ENCODE peak calls at places on chromosomes 1 and 21, in four cellular contexts. U is right lobe of liver, Y is SJSA1, S is stomach. W is an unnamed sample.

GRCh38 chr21:44971672-44971995 is 31.8 kb downstream of the SLX9 start:
- DNase-seq in U (no peak), Y (no peak), S (no peak), W (no peak)

GRCh38 chr1:112402682-112403643 is 6.9 kb downstream of the CTTNBP2NL start:
- DNase-seq in U (no peak), Y (no peak), S (no peak), W (no peak)

GRCh38 chr21:45021428-45022347 is 52.7 kb upstream of the ADARB1 start:
- DNase-seq in U (peak), Y (no peak), S (no peak), W (no peak)

GRCh38 chr1:101112051-101112770 is 86.6 kb upstream of the DPH5 start:
- DNase-seq in U (peak), Y (no peak), S (no peak), W (peak)

GRCh38 chr1:208466054-208466590 is 221.9 kb upstream of the PLXNA2 start:
- DNase-seq in U (no peak), Y (no peak), S (no peak), W (no peak)

GRCh38 chr1:36446780-36447179 is 3.5 kb downstream of the OSCP1 start:
- DNase-seq in U (no peak), Y (no peak), S (no peak), W (no peak)

GRCh38 chr1:27141266-27142003 is 13.5 kb downstream of the SLC9A1 start:
- DNase-seq in U (no peak), Y (no peak), S (peak), W (no peak)

GRCh38 chr1:204987689-204988088 is 55.3 kb upstream of the CNTN2 start:
- DNase-seq in U (no peak), Y (no peak), S (no peak), W (no peak)

GRCh38 chr1:15154480-15155036 is 1.0 kb downstream of the TMEM51 start:
- DNase-seq in U (no peak), Y (peak), S (peak), W (peak)

GRCh38 chr1:27548136-27548853 is 55.6 kb downstream of the AHDC1 start:
- DNase-seq in U (no peak), Y (no peak), S (no peak), W (no peak)

GRCh38 chr1:200162861-200163260 is 135.4 kb downstream of the NR5A2 start:
- DNase-seq in U (no peak), Y (no peak), S (no peak), W (no peak)

GRCh38 chr1:229003233-229004031 is 267.5 kb upstream of the RAB4A start:
- DNase-seq in U (no peak), Y (peak), S (no peak), W (peak)

GRCh38 chr1:201069636-201070035 is 42.6 kb downstream of the CACNA1S start:
- DNase-seq in U (no peak), Y (no peak), S (no peak), W (no peak)

GRCh38 chr1:160326393-160326792 is 16.7 kb downstream of the COPA start:
- DNase-seq in U (no peak), Y (no peak), S (no peak), W (no peak)

GRCh38 chr1:188065917-188066316 is 1237.2 kb downstream of the PLA2G4A start:
- DNase-seq in U (no peak), Y (no peak), S (no peak), W (no peak)

GRCh38 chr1:8018492-8019228 is 7.4 kb downstream of the ERRFI1 start:
- DNase-seq in U (no peak), Y (no peak), S (no peak), W (no peak)

GRCh38 chr1:56672579-56672978 is 27.5 kb downstream of the PRKAA2 start:
- DNase-seq in U (no peak), Y (no peak), S (no peak), W (no peak)

GRCh38 chr1:11925938-11926292 is 312 bp downstream of the KIAA2013 start:
- DNase-seq in U (no peak), Y (no peak), S (no peak), W (no peak)

GRCh38 chr1:11927866-11928592 is 1.8 kb upstream of the KIAA2013 start:
- DNase-seq in U (no peak), Y (no peak), S (no peak), W (no peak)

GRCh38 chr1:11931845-11932244 is 2.7 kb upstream of the PLOD1 start:
- DNase-seq in U (no peak), Y (no peak), S (no peak), W (no peak)

GRCh38 chr1:11930571-11931445 is 3.7 kb upstream of the PLOD1 start:
- DNase-seq in U (no peak), Y (no peak), S (no peak), W (no peak)

GRCh38 chr1:11929849-11930248 is 3.6 kb upstream of the KIAA2013 start:
- DNase-seq in U (peak), Y (no peak), S (peak), W (peak)
- H3K4me3 ChIP-seq in U (no peak), Y (no peak), S (no peak), W (no peak)

GRCh38 chr1:85344256-85344694 is 67.8 kb upstream of the BCL10 start:
- DNase-seq in U (peak), Y (peak), S (peak), W (no peak)
- H3K27ac ChIP-seq in U (no peak), Y (peak), S (no peak), W (no peak)

GRCh38 chr1:168974611-168975010 is 131.9 kb upstream of the ATP1B1 start:
- DNase-seq in U (no peak), Y (no peak), S (no peak), W (no peak)
- H3K4me3 ChIP-seq in U (no peak), Y (no peak), S (no peak), W (no peak)

GRCh38 chr1:109926662-109927300 is 16.1 kb downstream of the CSF1 start:
- DNase-seq in U (no peak), Y (no peak), S (peak), W (no peak)
- H3K27ac ChIP-seq in U (peak), Y (no peak), S (peak), W (peak)

GRCh38 chr21:31732538-31732864 is 583 bp upstream of the SCAF4 start:
- DNase-seq in U (no peak), Y (no peak), S (no peak), W (no peak)

GRCh38 chr21:31733521-31734149 is 1.7 kb upstream of the SCAF4 start:
- DNase-seq in U (no peak), Y (no peak), S (no peak), W (no peak)

GRCh38 chr21:31731802-31732537 is at the start of gene SCAF4:
- DNase-seq in U (peak), Y (peak), S (peak), W (peak)

GRCh38 chr21:31731112-31731801 is 661 bp downstream of the SCAF4 start:
- DNase-seq in U (peak), Y (peak), S (peak), W (peak)

GRCh38 chr21:31732891-31733520 is 1.1 kb upstream of the SCAF4 start:
- DNase-seq in U (no peak), Y (no peak), S (no peak), W (peak)
- H3K4me3 ChIP-seq in U (peak), Y (peak), S (peak), W (peak)

GRCh38 chr1:54542962-54543539 is 5.0 kb upstream of the ACOT11 start:
- DNase-seq in U (no peak), Y (peak), S (no peak), W (no peak)
- H3K27ac ChIP-seq in U (no peak), Y (no peak), S (peak), W (peak)

GRCh38 chr1:120176092-120176855 is at the start of gene SEC22B:
- DNase-seq in U (peak), Y (peak), S (peak), W (peak)

GRCh38 chr1:120178799-120179419 is 2.6 kb upstream of the SEC22B start:
- DNase-seq in U (no peak), Y (no peak), S (no peak), W (no peak)

GRCh38 chr1:120179420-120180348 is 3.4 kb upstream of the SEC22B start:
- DNase-seq in U (no peak), Y (peak), S (no peak), W (peak)
- H3K4me3 ChIP-seq in U (peak), Y (no peak), S (peak), W (no peak)

W was measured in Peyer's patch.